ENCODE peak calls at places on chromosomes 4 and X, in four cellular contexts. M is stimulated activated CD8-positive, alpha-beta memory T cell treated with anti-CD3 and anti-CD28 coated beads, Interleukin-7, amount 100 ng/mL, for 24 hours; H is uterus; P is effector memory CD4-positive, alpha-beta T cell. T is an unnamed sample.

GRCh38 chrX:39201305-39201990 is 400.2 kb downstream of the MID1IP1 start:
- DNase-seq in P (no peak), H (no peak), M (no peak), T (no peak)

GRCh38 chr4:8537041-8537461 is 43.1 kb upstream of the GPR78 start:
- DNase-seq in P (no peak), H (peak; percentile 70), M (no peak), T (no peak)

GRCh38 chrX:101385795-101386541 is at the start of gene BTK:
- DNase-seq in M (no peak), H (no peak), P (no peak), T (no peak)

GRCh38 chrX:139875831-139876230 is 57.0 kb downstream of the ATP11C start:
- DNase-seq in M (no peak), H (no peak), P (no peak), T (no peak)

GRCh38 chr4:139735381-139736256 is 70.0 kb downstream of the MGST2 start:
- DNase-seq in P (no peak), H (peak; percentile 44), M (no peak), T (no peak)

GRCh38 chr4:100641326-100641725 is 123.5 kb upstream of the EMCN start:
- DNase-seq in P (no peak), M (no peak), H (no peak), T (no peak)

GRCh38 chrX:49002091-49002935 is at the start of gene GRIPAP1:
- DNase-seq in H (peak; percentile 75), P (peak; percentile 68), M (peak; percentile 32), T (peak; percentile 82)

GRCh38 chr4:1610791-1611500 is 73.2 kb downstream of the FAM53A start:
- DNase-seq in M (no peak), P (no peak), H (no peak), T (no peak)

GRCh38 chr4:128524311-128524710 is 236.7 kb upstream of the PGRMC2 start:
- DNase-seq in P (no peak), H (peak; percentile 49), M (no peak), T (no peak)

GRCh38 chr4:96912731-96913130 is 1072.8 kb downstream of the PDHA2 start:
- DNase-seq in P (no peak), M (no peak), H (no peak), T (no peak)

GRCh38 chrX:30301977-30302376 is 7.2 kb downstream of the NR0B1 start:
- DNase-seq in P (no peak), M (no peak), H (no peak), T (no peak)

GRCh38 chr4:183333983-183334382 is 11.8 kb upstream of the CLDN24 start:
- DNase-seq in M (no peak), H (no peak), P (no peak), T (no peak)

GRCh38 chr4:183757105-183757504 is 98.0 kb downstream of the TRAPPC11 start:
- DNase-seq in M (no peak), P (no peak), H (no peak), T (no peak)